ENCODE peak calls at places on chromosomes 11 and 22, in four cellular contexts. O is neural crest cell, B is mammary epithelial cell, Q is heart left ventricle. D is an unnamed sample.

GRCh38 chr11:128629516-128630106 is 42.3 kb upstream of the ETS1 start:
- DNase-seq in Q (no peak), B (no peak), O (no peak), D (no peak)

GRCh38 chr22:24894220-24894975 is 52.1 kb downstream of the LHFPL7 start:
- DNase-seq in O (no peak), B (peak), Q (peak), D (peak)

GRCh38 chr11:119827113-119827512 is 98.1 kb upstream of the NECTIN1 start:
- DNase-seq in Q (no peak), O (no peak), B (no peak), D (no peak)

GRCh38 chr11:66008468-66009101 is 3.2 kb upstream of the CST6 start:
- DNase-seq in O (no peak), B (peak), Q (no peak), D (no peak)

GRCh38 chr11:95764267-95764898 is 25.2 kb downstream of the FAM76B start:
- DNase-seq in O (no peak), Q (no peak), B (peak), D (no peak)

GRCh38 chr11:67252831-67253239 is 13.4 kb upstream of the GRK2 start:
- DNase-seq in B (peak), O (no peak), Q (no peak), D (no peak)

GRCh38 chr11:1223346-1224108 is 661 bp downstream of the MUC5B start:
- DNase-seq in B (no peak), Q (peak), O (no peak), D (no peak)

GRCh38 chr11:120295110-120295509 is 30.0 kb upstream of the TLCD5 start:
- DNase-seq in O (no peak), B (no peak), Q (no peak), D (no peak)

GRCh38 chr11:115607621-115608191 is 103.5 kb upstream of the CADM1 start:
- DNase-seq in Q (no peak), B (no peak), O (no peak), D (no peak)

GRCh38 chr11:74278721-74279148 is 32.7 kb downstream of the P4HA3 start:
- DNase-seq in B (peak), O (no peak), Q (peak), D (peak)

GRCh38 chr11:130272336-130272735 is 42.4 kb downstream of the ZBTB44 start:
- DNase-seq in Q (no peak), B (no peak), O (no peak), D (no peak)

GRCh38 chr11:100581318-100581717 is 105.8 kb upstream of the ARHGAP42 start:
- DNase-seq in Q (no peak), O (no peak), B (no peak), D (no peak)

GRCh38 chr11:57288771-57289579 is 35.8 kb downstream of the TNKS1BP1 start:
- DNase-seq in Q (no peak), B (peak), O (peak), D (no peak)

GRCh38 chr22:29581799-29582198 is 886 bp upstream of the NIPSNAP1 start:
- DNase-seq in Q (no peak), B (peak), O (no peak), D (no peak)

GRCh38 chr11:111541209-111542061 is 915 bp downstream of the LAYN start:
- DNase-seq in Q (peak), O (no peak), B (peak), D (no peak)

GRCh38 chr11:17775035-17775348 is 40.4 kb downstream of the KCNC1 start:
- DNase-seq in Q (no peak), O (no peak), B (no peak), D (no peak)

GRCh38 chr22:47779474-47779873 is 1017.0 kb downstream of the TBC1D22A start:
- DNase-seq in Q (no peak), O (no peak), B (no peak), D (no peak)

GRCh38 chr22:36347094-36347493 is 40.7 kb downstream of the MYH9 start:
- DNase-seq in O (no peak), B (no peak), Q (no peak), D (no peak)

GRCh38 chr11:75383246-75383645 is 16.1 kb upstream of the RPS3 start:
- DNase-seq in O (no peak), B (no peak), Q (no peak), D (no peak)

GRCh38 chr11:98940913-98941312 is 79.8 kb upstream of the CNTN5 start:
- DNase-seq in Q (no peak), O (no peak), B (no peak), D (no peak)

GRCh38 chr11:26632691-26633159 is 60.7 kb upstream of the MUC15 start:
- DNase-seq in O (no peak), B (no peak), Q (no peak), D (no peak)

GRCh38 chr11:58446294-58446693 is 4.3 kb upstream of the OR5B12 start:
- DNase-seq in O (no peak), Q (no peak), B (no peak), D (no peak)

GRCh38 chr11:125281831-125282595 is 117.5 kb downstream of the PKNOX2 start:
- DNase-seq in O (no peak), B (peak), Q (no peak), D (no peak)

GRCh38 chr11:40602866-40603578 is 856.4 kb downstream of the LRRC4C start:
- DNase-seq in Q (no peak), B (peak), O (no peak), D (no peak)

GRCh38 chr22:23014250-23014649 is 56.1 kb upstream of the GNAZ start:
- DNase-seq in O (no peak), Q (no peak), B (no peak), D (no peak)

GRCh38 chr11:64545605-64546004 is 45.4 kb upstream of the SLC22A12 start:
- DNase-seq in B (peak), O (no peak), Q (no peak), D (no peak)

GRCh38 chr22:22906907-22907550 is 19.4 kb downstream of the IGLL5 start:
- DNase-seq in Q (no peak), B (no peak), O (no peak), D (no peak)

GRCh38 chr22:25824828-25825474 is 83.0 kb downstream of the MYO18B start:
- DNase-seq in Q (no peak), B (no peak), O (no peak), D (no peak)

GRCh38 chr11:117466966-117467365 is 139.3 kb downstream of the CEP164 start:
- DNase-seq in Q (no peak), O (no peak), B (no peak), D (no peak)

GRCh38 chr22:37169412-37169811 is 18.6 kb downstream of the C1QTNF6 start:
- DNase-seq in Q (no peak), B (no peak), O (no peak), D (no peak)

GRCh38 chr22:31400023-31400397 is 606 bp downstream of the DRG1 start:
- DNase-seq in O (no peak), Q (no peak), B (no peak), D (no peak)

DNA sequence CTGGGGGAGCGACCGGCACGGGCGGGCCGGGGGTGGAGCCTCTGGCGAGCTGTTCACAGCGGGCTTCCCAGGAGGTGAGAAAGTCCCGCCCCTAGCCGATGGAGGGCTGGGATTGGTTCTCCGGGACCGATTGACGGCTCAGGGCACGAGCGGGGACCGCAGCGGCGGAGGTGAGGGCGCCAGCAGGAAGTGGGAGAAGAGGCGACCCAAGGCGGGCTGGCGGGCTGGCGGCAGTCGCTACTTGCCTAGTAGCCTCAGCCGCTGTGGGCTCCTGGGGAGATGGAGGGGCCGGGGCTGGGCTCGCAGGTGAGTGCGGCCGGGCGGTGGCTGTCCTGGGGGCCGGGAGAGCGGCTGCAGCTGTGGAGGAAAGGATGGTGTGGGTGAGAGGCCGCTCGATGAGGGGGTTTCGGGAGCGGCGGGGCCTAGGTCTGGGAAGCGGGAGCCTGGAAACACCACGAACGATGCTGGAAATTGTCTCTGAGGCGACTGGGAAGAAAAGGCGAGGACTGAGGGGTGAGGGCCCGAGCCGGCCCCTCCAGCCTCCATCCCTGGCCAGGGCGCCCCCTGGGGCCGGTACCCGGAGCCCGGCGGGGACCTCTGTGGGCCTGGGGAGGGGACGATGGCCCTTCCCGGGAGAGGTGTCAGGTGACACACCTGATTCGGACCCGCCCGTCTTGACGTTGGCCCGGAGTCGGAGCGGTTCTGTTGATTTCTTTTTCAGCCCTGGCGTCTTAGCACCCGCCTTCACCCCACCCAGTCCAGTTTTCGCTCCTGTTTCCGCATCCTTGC is at the start of gene ZDHHC13:
- DNase-seq in O (peak), Q (peak), B (peak), D (peak)
- TF ChIP-seq CTCF in O (peak), Q (peak), B (peak), D (no peak)

GRCh38 chr11:86955674-86956522 is 703 bp upstream of the FZD4 start:
- DNase-seq in B (peak), O (peak), Q (peak), D (no peak)
- TF ChIP-seq CTCF in B (no peak), O (no peak), Q (peak), D (no peak)

DNA sequence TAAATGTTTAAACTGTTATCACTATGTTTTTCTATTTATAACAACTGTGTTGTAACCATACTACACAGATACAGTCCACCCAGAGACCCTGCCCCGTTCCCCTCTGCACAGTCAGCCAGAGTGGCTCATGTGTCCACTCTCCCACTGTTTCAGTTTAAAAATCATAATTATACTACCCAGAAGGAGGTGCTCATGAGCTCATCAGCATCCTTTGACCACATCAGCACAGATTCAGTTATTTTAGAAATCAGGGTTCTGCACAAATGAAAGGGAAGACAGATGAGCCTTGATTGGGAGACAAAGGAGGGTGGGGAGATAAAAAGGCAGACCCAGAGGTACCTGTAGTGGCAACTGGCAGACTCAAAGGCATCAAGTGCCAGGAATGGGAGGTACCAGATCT is 124.3 kb downstream of the RCN1 start:
- DNase-seq in O (no peak), Q (no peak), B (no peak), D (no peak)
- TF ChIP-seq CTCF in O (no peak), Q (no peak), B (no peak), D (no peak)

GRCh38 chr11:33741806-33742205 is 5.6 kb upstream of the CD59 start:
- DNase-seq in O (no peak), Q (no peak), B (no peak), D (no peak)

GRCh38 chr11:33737362-33737821 is 1.2 kb upstream of the CD59 start:
- DNase-seq in Q (no peak), B (no peak), O (no peak), D (no peak)

GRCh38 chr11:33743291-33743690 is 7.1 kb upstream of the CD59 start:
- DNase-seq in Q (no peak), B (no peak), O (no peak), D (no peak)

GRCh38 chr11:33747969-33748368 is 11.7 kb upstream of the CD59 start:
- DNase-seq in Q (no peak), B (no peak), O (no peak), D (no peak)

GRCh38 chr11:33742249-33742851 is 6.1 kb upstream of the CD59 start:
- DNase-seq in O (no peak), Q (no peak), B (no peak), D (no peak)
- TF ChIP-seq CTCF in O (peak), Q (peak), B (peak), D (no peak)

GRCh38 chr11:121338536-121338935 is 46.0 kb downstream of the SC5D start:
- DNase-seq in O (no peak), Q (no peak), B (no peak), D (no peak)

GRCh38 chr11:121337740-121338272 is 45.2 kb downstream of the SC5D start:
- DNase-seq in B (no peak), O (no peak), Q (no peak), D (no peak)

GRCh38 chr11:121336279-121336947 is 43.8 kb downstream of the SC5D start:
- DNase-seq in O (no peak), B (no peak), Q (no peak), D (no peak)

GRCh38 chr11:121337078-121337477 is 44.5 kb downstream of the SC5D start:
- DNase-seq in O (no peak), Q (no peak), B (no peak), D (no peak)

GRCh38 chr11:121334973-121335711 is 42.6 kb downstream of the SC5D start:
- DNase-seq in Q (no peak), B (no peak), O (no peak), D (no peak)
- TF ChIP-seq CTCF in Q (peak), B (no peak), O (no peak), D (no peak)

GRCh38 chr22:27745809-27746208 is 55.7 kb downstream of the MN1 start:
- DNase-seq in O (no peak), Q (no peak), B (no peak), D (no peak)

GRCh38 chr22:27749597-27750225 is 51.8 kb downstream of the MN1 start:
- DNase-seq in B (peak), O (no peak), Q (no peak), D (no peak)

GRCh38 chr22:27746918-27747317 is 54.6 kb downstream of the MN1 start:
- DNase-seq in Q (no peak), O (no peak), B (no peak), D (no peak)

GRCh38 chr22:27748355-27749168 is 53.0 kb downstream of the MN1 start:
- DNase-seq in O (no peak), Q (no peak), B (peak), D (no peak)

DNA sequence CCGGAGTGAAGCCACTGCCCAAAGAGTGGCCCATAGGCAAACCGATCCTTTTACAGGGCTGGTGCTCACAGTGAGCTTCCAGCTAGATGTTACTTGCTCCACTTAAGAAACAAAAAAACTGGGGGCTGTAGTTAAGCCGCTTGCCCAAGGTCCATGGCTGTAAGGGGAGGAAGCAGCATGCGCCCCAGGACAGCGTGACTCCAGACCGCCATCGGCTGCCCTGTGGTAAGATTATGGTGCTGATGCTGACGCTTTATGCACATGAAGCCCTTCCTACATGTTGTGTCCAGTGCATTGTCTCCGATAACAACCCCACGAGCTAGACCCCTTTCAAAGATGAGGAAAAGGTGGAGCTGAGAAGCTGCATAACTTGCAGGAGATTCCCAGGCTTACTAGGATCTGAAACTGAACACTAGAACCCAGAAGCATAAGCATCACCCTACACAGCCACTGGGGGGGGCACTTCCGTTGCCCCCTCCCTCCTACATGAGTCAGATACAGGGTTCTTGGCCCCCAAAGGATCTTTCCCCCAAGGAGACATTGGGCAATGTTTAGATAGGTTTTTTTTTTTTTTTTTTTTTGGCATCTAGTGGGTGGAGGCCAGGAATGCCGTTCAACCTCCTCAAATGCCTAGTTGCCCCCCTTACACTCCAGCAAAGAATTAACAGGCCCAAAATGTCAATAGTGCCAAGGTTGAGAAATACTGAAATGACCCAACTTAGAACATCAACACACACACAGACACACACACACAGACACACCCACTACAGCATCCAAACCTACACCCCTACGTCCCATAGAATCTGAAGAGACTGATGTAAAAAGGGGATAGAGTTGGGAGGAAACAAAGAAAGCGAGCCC is 53.9 kb downstream of the MN1 start:
- DNase-seq in B (no peak), Q (no peak), O (no peak), D (no peak)
- TF ChIP-seq CTCF in B (peak), Q (peak), O (no peak), D (no peak)

DNA sequence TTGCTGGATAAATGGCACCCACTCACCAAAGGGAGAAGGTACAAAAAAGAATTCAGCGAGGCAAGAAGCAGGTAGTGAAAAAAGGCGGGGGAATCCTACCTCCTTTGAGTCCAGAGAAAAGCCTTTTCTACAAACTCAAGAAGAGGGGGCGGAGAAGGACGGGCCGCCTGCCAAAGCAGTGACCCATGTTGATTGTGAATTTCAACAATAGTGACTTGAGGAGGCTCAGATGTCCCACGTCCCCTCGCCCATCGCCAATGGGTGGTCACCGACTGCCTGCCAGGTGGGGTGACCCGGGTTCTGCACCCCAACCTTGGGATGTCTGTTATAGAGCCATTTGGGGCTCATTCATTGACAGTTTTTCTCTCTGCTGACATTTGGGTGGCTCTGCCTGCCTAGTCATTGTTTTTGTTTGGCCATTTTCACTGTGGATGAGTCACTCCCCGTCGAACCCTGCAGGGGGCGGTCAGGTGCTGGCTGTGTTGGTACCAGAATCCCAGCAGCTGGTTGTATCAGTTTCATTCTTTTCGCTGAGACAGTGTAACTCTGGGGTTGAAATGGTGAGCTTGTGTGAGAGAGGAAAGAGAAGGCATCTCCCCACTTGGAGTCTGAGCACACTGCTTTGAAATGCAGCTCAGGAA is 163.4 kb upstream of the NCAM1 start:
- DNase-seq in B (peak), Q (no peak), O (peak), D (no peak)
- TF ChIP-seq CTCF in B (peak), Q (peak), O (peak), D (no peak)

DNA sequence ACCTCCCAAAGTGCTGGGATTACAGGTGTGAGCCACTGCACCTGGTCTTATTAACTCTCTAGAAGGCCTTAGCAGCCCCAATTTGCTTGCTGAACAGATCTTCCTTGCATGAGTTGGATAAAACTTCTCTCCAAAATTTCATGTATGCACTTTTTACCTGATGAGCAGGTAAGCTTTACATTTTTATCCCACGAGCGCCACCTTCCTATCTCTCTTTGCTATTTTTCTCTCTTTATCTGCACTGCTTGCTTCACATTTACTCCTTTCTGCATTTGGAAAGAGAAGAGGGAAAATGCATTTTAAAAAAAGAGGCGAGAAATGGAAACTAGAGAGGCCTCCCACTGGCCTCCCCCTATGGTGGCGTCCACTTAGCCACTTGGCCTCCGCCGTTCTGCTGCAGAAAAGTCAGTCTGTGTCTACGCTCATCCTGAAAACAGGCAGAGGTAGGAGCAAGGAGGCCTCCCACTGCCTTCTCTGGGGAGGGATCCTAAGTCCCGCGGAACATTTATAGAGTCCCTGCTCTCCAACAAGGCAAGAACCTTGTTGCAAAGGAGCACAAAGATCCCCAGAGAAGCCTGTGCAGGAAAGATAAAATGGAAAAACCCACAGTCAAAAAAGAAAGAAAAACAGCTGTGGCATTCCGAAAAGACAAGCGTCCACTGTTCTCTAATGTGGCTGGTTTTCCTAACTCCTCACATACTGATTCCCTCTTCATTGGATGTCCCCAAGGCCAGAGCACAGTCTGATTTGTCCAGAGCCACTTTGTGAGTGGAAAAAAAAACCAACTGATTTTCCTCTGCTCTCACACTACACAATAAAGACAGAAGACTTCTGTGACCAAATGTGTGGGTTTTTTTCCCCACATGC is 62.2 kb upstream of the INCENP start:
- DNase-seq in Q (no peak), B (peak), O (no peak), D (no peak)
- TF ChIP-seq CTCF in Q (peak), B (peak), O (no peak), D (no peak)

GRCh38 chr22:43205261-43205691 is 18.3 kb upstream of the TTLL12 start:
- DNase-seq in Q (peak), B (no peak), O (no peak), D (no peak)
- TF ChIP-seq CTCF in Q (no peak), B (no peak), O (no peak), D (no peak)

D was measured in omental fat pad.